ENCODE peak calls at places on chromosomes 6 and 20, in eight cellular contexts. O is endothelial cell, J is NCI-H146, E is NCI-H526, S is heart right ventricle, V is nucleus accumbens, K is naive B cell, X is mucosa of gallbladder. Q is an unnamed sample.

GRCh38 chr6:121285041-121285440 is 49.2 kb downstream of the TBC1D32 start:
- DNase-seq in S (no peak), E (no peak), J (no peak), X (no peak), O (no peak), V (no peak), K (no peak), Q (no peak)

GRCh38 chr20:19338960-19339359 is 126.5 kb downstream of the SLC24A3 start:
- DNase-seq in X (no peak), V (no peak), S (no peak), O (no peak), J (no peak), E (no peak), K (no peak), Q (no peak)

GRCh38 chr6:119323478-119323877 is 26.1 kb downstream of the MAN1A1 start:
- DNase-seq in S (no peak), X (no peak), K (no peak), J (no peak), V (no peak), E (no peak), O (no peak), Q (no peak)

GRCh38 chr6:168093634-168094033 is 14.6 kb upstream of the FRMD1 start:
- DNase-seq in X (no peak), V (no peak), O (no peak), S (no peak), E (no peak), J (no peak), K (no peak), Q (no peak)

GRCh38 chr20:3239867-3240775 is 1.1 kb upstream of the SLC4A11 start:
- DNase-seq in E (peak), V (no peak), S (no peak), O (peak), J (peak), X (no peak), K (no peak), Q (no peak)

GRCh38 chr6:99330159-99330558 is 19.3 kb downstream of the FAXC start:
- DNase-seq in O (peak), E (peak), J (peak), K (peak), X (peak), S (no peak), V (no peak), Q (peak)

GRCh38 chr20:31837896-31838397 is 7.5 kb downstream of the FOXS1 start:
- DNase-seq in X (no peak), E (no peak), S (no peak), K (no peak), V (no peak), O (no peak), J (no peak), Q (no peak)

GRCh38 chr6:163095401-163095800 is 319.1 kb upstream of the QKI start:
- DNase-seq in X (no peak), S (no peak), E (no peak), V (no peak), O (no peak), K (no peak), J (no peak), Q (no peak)

GRCh38 chr20:38601216-38602184 is at the start of gene ARHGAP40:
- DNase-seq in O (peak), K (no peak), E (peak), J (peak), S (no peak), X (no peak), V (no peak), Q (no peak)

GRCh38 chr6:153625089-153625488 is 414.0 kb upstream of the OPRM1 start:
- DNase-seq in K (no peak), O (no peak), V (no peak), X (no peak), J (no peak), E (no peak), S (no peak), Q (peak)

GRCh38 chr6:101396552-101397173 is 3.2 kb downstream of the GRIK2 start:
- DNase-seq in X (peak), O (peak), V (no peak), E (peak), K (no peak), S (peak), J (no peak), Q (peak)

GRCh38 chr20:51581571-51581970 is 39.1 kb upstream of the NFATC2 start:
- DNase-seq in X (no peak), J (no peak), E (no peak), S (no peak), K (no peak), O (no peak), V (no peak), Q (no peak)

GRCh38 chr6:6230286-6230685 is 90.2 kb downstream of the F13A1 start:
- DNase-seq in X (no peak), V (no peak), O (no peak), S (no peak), E (no peak), K (no peak), J (no peak), Q (no peak)

GRCh38 chr20:9119776-9120175 is 50.9 kb downstream of the PLCB4 start:
- DNase-seq in V (no peak), S (peak), J (peak), X (peak), K (no peak), E (peak), O (no peak), Q (peak)

GRCh38 chr20:21719592-21720214 is 14.2 kb downstream of the PAX1 start:
- DNase-seq in J (peak), E (peak), K (peak), S (no peak), V (no peak), X (peak), O (peak), Q (peak)

GRCh38 chr6:133854633-133855598 is 34.0 kb upstream of the TCF21 start:
- DNase-seq in O (peak), X (no peak), K (no peak), V (no peak), E (peak), J (peak), S (no peak), Q (no peak)

GRCh38 chr6:125198285-125199009 is 44.9 kb downstream of the TPD52L1 start:
- DNase-seq in K (no peak), X (no peak), V (no peak), O (no peak), J (no peak), S (no peak), E (no peak), Q (no peak)

GRCh38 chr6:139500977-139501376 is 126.5 kb upstream of the CITED2 start:
- DNase-seq in X (no peak), K (no peak), V (no peak), S (no peak), O (no peak), E (no peak), J (no peak), Q (no peak)

GRCh38 chr20:12987261-12987660 is 21.5 kb upstream of the SPTLC3 start:
- DNase-seq in E (no peak), S (no peak), X (no peak), J (no peak), K (no peak), O (no peak), V (no peak), Q (no peak)

GRCh38 chr20:13333793-13334192 is 112.7 kb downstream of the ISM1 start:
- DNase-seq in X (no peak), E (no peak), O (no peak), K (no peak), J (no peak), V (no peak), S (no peak), Q (no peak)

GRCh38 chr20:2146080-2146867 is 44.6 kb downstream of the STK35 start:
- DNase-seq in K (no peak), X (no peak), J (no peak), E (no peak), S (no peak), O (no peak), V (no peak), Q (no peak)

GRCh38 chr20:20977786-20978185 is 128.4 kb downstream of the LINC00237 start:
- DNase-seq in X (no peak), S (no peak), O (no peak), K (no peak), E (no peak), V (no peak), J (no peak), Q (no peak)

GRCh38 chr6:36120539-36120938 is 9.8 kb upstream of the MAPK13 start:
- DNase-seq in S (no peak), E (no peak), X (no peak), O (no peak), V (no peak), K (peak), J (no peak), Q (no peak)

GRCh38 chr6:142088858-142089216 is 43.9 kb upstream of the GJE1 start:
- DNase-seq in X (peak), O (peak), E (peak), K (no peak), V (no peak), S (no peak), J (peak), Q (peak)

GRCh38 chr20:62141043-62141396 is 2.2 kb downstream of the PSMA7 start:
- DNase-seq in J (no peak), E (no peak), O (no peak), S (no peak), K (no peak), V (no peak), X (no peak), Q (no peak)

GRCh38 chr20:54474866-54475265 is 527 bp upstream of the DOK5 start:
- DNase-seq in O (no peak), E (peak), V (no peak), X (no peak), J (no peak), K (no peak), S (no peak), Q (no peak)

GRCh38 chr6:155023717-155024116 is 28.6 kb downstream of the TIAM2 start:
- DNase-seq in J (no peak), K (no peak), S (no peak), E (no peak), X (no peak), O (no peak), V (no peak), Q (no peak)

GRCh38 chr6:39451831-39452230 is 129.3 kb upstream of the KCNK16 start:
- DNase-seq in V (no peak), E (no peak), O (no peak), S (no peak), X (no peak), K (no peak), J (no peak), Q (peak)

GRCh38 chr6:124780621-124781020 is 181.6 kb upstream of the RNF217 start:
- DNase-seq in O (no peak), X (no peak), K (no peak), S (no peak), J (no peak), V (no peak), E (no peak), Q (no peak)

GRCh38 chr6:31107052-31107451 is 5.3 kb downstream of the C6orf15 start:
- DNase-seq in O (no peak), J (no peak), S (no peak), V (no peak), X (no peak), E (no peak), K (no peak), Q (no peak)

GRCh38 chr20:19546648-19547047 is 211.4 kb upstream of the RIN2 start:
- DNase-seq in O (no peak), J (no peak), V (no peak), E (no peak), K (no peak), X (no peak), S (no peak), Q (no peak)

GRCh38 chr6:54491431-54491830 is 183.2 kb downstream of the TINAG start:
- DNase-seq in S (no peak), X (no peak), V (no peak), J (no peak), K (no peak), E (no peak), O (no peak), Q (no peak)

GRCh38 chr6:33962186-33962585 is 158.4 kb upstream of the MLN start:
- DNase-seq in S (no peak), V (no peak), J (no peak), K (no peak), O (no peak), E (no peak), X (no peak), Q (no peak)

GRCh38 chr6:167005350-167006159 is 6.4 kb downstream of the CEP43 start:
- DNase-seq in E (no peak), K (no peak), V (no peak), O (no peak), J (no peak), S (peak), X (no peak), Q (no peak)

GRCh38 chr6:169499728-169500265 is 202.0 kb downstream of the WDR27 start:
- DNase-seq in S (no peak), V (no peak), E (no peak), X (no peak), O (no peak), K (no peak), J (no peak), Q (no peak)

GRCh38 chr6:113875470-113875869 is 18.3 kb downstream of the MARCKS start:
- DNase-seq in V (no peak), E (no peak), K (no peak), O (no peak), J (no peak), X (no peak), S (no peak), Q (peak)

GRCh38 chr6:143187173-143187908 is 126.7 kb downstream of the AIG1 start:
- DNase-seq in O (no peak), V (no peak), S (no peak), J (no peak), E (no peak), K (no peak), X (no peak), Q (no peak)

GRCh38 chr6:109790131-109790530 is 99.0 kb downstream of the FIG4 start:
- DNase-seq in O (no peak), S (no peak), E (no peak), X (no peak), K (no peak), J (no peak), V (no peak), Q (no peak)

GRCh38 chr6:7390218-7390878 is 740 bp downstream of the RIOK1 start:
- DNase-seq in J (peak), S (no peak), O (no peak), E (no peak), V (no peak), K (no peak), X (no peak), Q (no peak)

Q was measured in SK-MEL-5.